ENCODE peak calls at places on chromosome 9, in ten cellular contexts. One of them, this sample, is unnamed.

GRCh38 chr9:98866435-98867108 is 59.1 kb downstream of the GALNT12 start:
- DNase-seq in cardiac septum: peak; percentile 73
- DNase-seq in AML-193: no peak
- DNase-seq in effector memory CD8-positive, alpha-beta T cell: no peak
- DNase-seq in NCI-H1105: no peak
- DNase-seq in substantia nigra: no peak
- DNase-seq in activated CD8-positive, alpha-beta memory T cell treated with anti-CD3 and anti-CD28 coated beads for 1 hour: no peak
- DNase-seq in activated T-helper 1 cell treated with Interleukin-2 at 50 U/mL for 16 hours: no peak
- DNase-seq in NCI-H748 treated with DMSO at 0.1 percent for 48 hours: no peak
- DNase-seq in RPMI8226: no peak
- DNase-seq in this sample: no peak

GRCh38 chr9:122162415-122162814 is 2.7 kb downstream of the MORN5 start:
- DNase-seq in cardiac septum: no peak
- DNase-seq in AML-193: no peak
- DNase-seq in effector memory CD8-positive, alpha-beta T cell: no peak
- DNase-seq in NCI-H1105: no peak
- DNase-seq in substantia nigra: no peak
- DNase-seq in activated CD8-positive, alpha-beta memory T cell treated with anti-CD3 and anti-CD28 coated beads for 1 hour: no peak
- DNase-seq in activated T-helper 1 cell treated with Interleukin-2 at 50 U/mL for 16 hours: no peak
- DNase-seq in NCI-H748 treated with DMSO at 0.1 percent for 48 hours: no peak
- DNase-seq in RPMI8226: no peak
- DNase-seq in this sample: no peak

GRCh38 chr9:109181284-109181683 is 14.2 kb upstream of the FRRS1L start:
- DNase-seq in cardiac septum: no peak
- DNase-seq in AML-193: no peak
- DNase-seq in effector memory CD8-positive, alpha-beta T cell: no peak
- DNase-seq in NCI-H1105: no peak
- DNase-seq in substantia nigra: no peak
- DNase-seq in activated CD8-positive, alpha-beta memory T cell treated with anti-CD3 and anti-CD28 coated beads for 1 hour: no peak
- DNase-seq in activated T-helper 1 cell treated with Interleukin-2 at 50 U/mL for 16 hours: no peak
- DNase-seq in NCI-H748 treated with DMSO at 0.1 percent for 48 hours: no peak
- DNase-seq in RPMI8226: no peak
- DNase-seq in this sample: no peak

GRCh38 chr9:134370213-134370492 is 43.9 kb downstream of the RXRA start:
- DNase-seq in cardiac septum: no peak
- DNase-seq in AML-193: no peak
- DNase-seq in effector memory CD8-positive, alpha-beta T cell: no peak
- DNase-seq in NCI-H1105: no peak
- DNase-seq in substantia nigra: no peak
- DNase-seq in activated CD8-positive, alpha-beta memory T cell treated with anti-CD3 and anti-CD28 coated beads for 1 hour: no peak
- DNase-seq in activated T-helper 1 cell treated with Interleukin-2 at 50 U/mL for 16 hours: no peak
- DNase-seq in NCI-H748 treated with DMSO at 0.1 percent for 48 hours: no peak
- DNase-seq in RPMI8226: no peak
- DNase-seq in this sample: no peak

GRCh38 chr9:134505032-134505431 is 136.6 kb upstream of the COL5A1 start:
- DNase-seq in cardiac septum: no peak
- DNase-seq in AML-193: no peak
- DNase-seq in effector memory CD8-positive, alpha-beta T cell: no peak
- DNase-seq in NCI-H1105: no peak
- DNase-seq in substantia nigra: no peak
- DNase-seq in activated CD8-positive, alpha-beta memory T cell treated with anti-CD3 and anti-CD28 coated beads for 1 hour: no peak
- DNase-seq in activated T-helper 1 cell treated with Interleukin-2 at 50 U/mL for 16 hours: no peak
- DNase-seq in NCI-H748 treated with DMSO at 0.1 percent for 48 hours: no peak
- DNase-seq in RPMI8226: no peak
- DNase-seq in this sample: no peak

GRCh38 chr9:105355810-105356209 is 92.0 kb upstream of the FSD1L start:
- DNase-seq in cardiac septum: no peak
- DNase-seq in AML-193: no peak
- DNase-seq in effector memory CD8-positive, alpha-beta T cell: no peak
- DNase-seq in NCI-H1105: no peak
- DNase-seq in substantia nigra: no peak
- DNase-seq in activated CD8-positive, alpha-beta memory T cell treated with anti-CD3 and anti-CD28 coated beads for 1 hour: no peak
- DNase-seq in activated T-helper 1 cell treated with Interleukin-2 at 50 U/mL for 16 hours: no peak
- DNase-seq in NCI-H748 treated with DMSO at 0.1 percent for 48 hours: no peak
- DNase-seq in RPMI8226: no peak
- DNase-seq in this sample: no peak

GRCh38 chr9:121242219-121242954 is 25.6 kb upstream of the GSN start:
- DNase-seq in cardiac septum: no peak
- DNase-seq in AML-193: no peak
- DNase-seq in effector memory CD8-positive, alpha-beta T cell: no peak
- DNase-seq in NCI-H1105: no peak
- DNase-seq in substantia nigra: no peak
- DNase-seq in activated CD8-positive, alpha-beta memory T cell treated with anti-CD3 and anti-CD28 coated beads for 1 hour: no peak
- DNase-seq in activated T-helper 1 cell treated with Interleukin-2 at 50 U/mL for 16 hours: no peak
- DNase-seq in NCI-H748 treated with DMSO at 0.1 percent for 48 hours: no peak
- DNase-seq in RPMI8226: no peak
- DNase-seq in this sample: no peak

GRCh38 chr9:107650321-107650720 is 160.8 kb upstream of the KLF4 start:
- DNase-seq in cardiac septum: no peak
- DNase-seq in AML-193: no peak
- DNase-seq in effector memory CD8-positive, alpha-beta T cell: no peak
- DNase-seq in NCI-H1105: no peak
- DNase-seq in substantia nigra: no peak
- DNase-seq in activated CD8-positive, alpha-beta memory T cell treated with anti-CD3 and anti-CD28 coated beads for 1 hour: no peak
- DNase-seq in activated T-helper 1 cell treated with Interleukin-2 at 50 U/mL for 16 hours: no peak
- DNase-seq in NCI-H748 treated with DMSO at 0.1 percent for 48 hours: no peak
- DNase-seq in RPMI8226: no peak
- DNase-seq in this sample: no peak

GRCh38 chr9:99385814-99386279 is 163.8 kb downstream of the SEC61B start:
- DNase-seq in cardiac septum: no peak
- DNase-seq in AML-193: no peak
- DNase-seq in effector memory CD8-positive, alpha-beta T cell: no peak
- DNase-seq in NCI-H1105: no peak
- DNase-seq in substantia nigra: no peak
- DNase-seq in activated CD8-positive, alpha-beta memory T cell treated with anti-CD3 and anti-CD28 coated beads for 1 hour: no peak
- DNase-seq in activated T-helper 1 cell treated with Interleukin-2 at 50 U/mL for 16 hours: no peak
- DNase-seq in NCI-H748 treated with DMSO at 0.1 percent for 48 hours: no peak
- DNase-seq in RPMI8226: no peak
- DNase-seq in this sample: no peak

GRCh38 chr9:83572524-83572923 is 34.3 kb upstream of the FRMD3 start:
- DNase-seq in cardiac septum: no peak
- DNase-seq in AML-193: no peak
- DNase-seq in effector memory CD8-positive, alpha-beta T cell: no peak
- DNase-seq in NCI-H1105: no peak
- DNase-seq in substantia nigra: no peak
- DNase-seq in activated CD8-positive, alpha-beta memory T cell treated with anti-CD3 and anti-CD28 coated beads for 1 hour: no peak
- DNase-seq in activated T-helper 1 cell treated with Interleukin-2 at 50 U/mL for 16 hours: no peak
- DNase-seq in NCI-H748 treated with DMSO at 0.1 percent for 48 hours: no peak
- DNase-seq in RPMI8226: no peak
- DNase-seq in this sample: no peak

GRCh38 chr9:124814178-124814535 is 37.2 kb downstream of the OLFML2A start:
- DNase-seq in cardiac septum: no peak
- DNase-seq in AML-193: no peak
- DNase-seq in effector memory CD8-positive, alpha-beta T cell: no peak
- DNase-seq in NCI-H1105: no peak
- DNase-seq in substantia nigra: no peak
- DNase-seq in activated CD8-positive, alpha-beta memory T cell treated with anti-CD3 and anti-CD28 coated beads for 1 hour: no peak
- DNase-seq in activated T-helper 1 cell treated with Interleukin-2 at 50 U/mL for 16 hours: no peak
- DNase-seq in NCI-H748 treated with DMSO at 0.1 percent for 48 hours: no peak
- DNase-seq in RPMI8226: no peak
- DNase-seq in this sample: no peak

GRCh38 chr9:101369286-101369685 is 15.5 kb downstream of the BAAT start:
- DNase-seq in cardiac septum: no peak
- DNase-seq in AML-193: no peak
- DNase-seq in effector memory CD8-positive, alpha-beta T cell: no peak
- DNase-seq in NCI-H1105: no peak
- DNase-seq in substantia nigra: no peak
- DNase-seq in activated CD8-positive, alpha-beta memory T cell treated with anti-CD3 and anti-CD28 coated beads for 1 hour: no peak
- DNase-seq in activated T-helper 1 cell treated with Interleukin-2 at 50 U/mL for 16 hours: no peak
- DNase-seq in NCI-H748 treated with DMSO at 0.1 percent for 48 hours: no peak
- DNase-seq in RPMI8226: no peak
- DNase-seq in this sample: no peak

GRCh38 chr9:34211395-34211794 is 32.6 kb downstream of the UBAP1 start:
- DNase-seq in cardiac septum: no peak
- DNase-seq in AML-193: no peak
- DNase-seq in effector memory CD8-positive, alpha-beta T cell: no peak
- DNase-seq in NCI-H1105: no peak
- DNase-seq in substantia nigra: no peak
- DNase-seq in activated CD8-positive, alpha-beta memory T cell treated with anti-CD3 and anti-CD28 coated beads for 1 hour: no peak
- DNase-seq in activated T-helper 1 cell treated with Interleukin-2 at 50 U/mL for 16 hours: no peak
- DNase-seq in NCI-H748 treated with DMSO at 0.1 percent for 48 hours: no peak
- DNase-seq in RPMI8226: no peak
- DNase-seq in this sample: no peak

GRCh38 chr9:6897831-6898230 is 140.1 kb downstream of the KDM4C start:
- DNase-seq in cardiac septum: no peak
- DNase-seq in AML-193: no peak
- DNase-seq in effector memory CD8-positive, alpha-beta T cell: no peak
- DNase-seq in NCI-H1105: no peak
- DNase-seq in substantia nigra: no peak
- DNase-seq in activated CD8-positive, alpha-beta memory T cell treated with anti-CD3 and anti-CD28 coated beads for 1 hour: no peak
- DNase-seq in activated T-helper 1 cell treated with Interleukin-2 at 50 U/mL for 16 hours: no peak
- DNase-seq in NCI-H748 treated with DMSO at 0.1 percent for 48 hours: no peak
- DNase-seq in RPMI8226: no peak
- DNase-seq in this sample: no peak

GRCh38 chr9:134225186-134225585 is 60.8 kb upstream of the RNU6ATAC start:
- DNase-seq in cardiac septum: no peak
- DNase-seq in AML-193: no peak
- DNase-seq in effector memory CD8-positive, alpha-beta T cell: no peak
- DNase-seq in NCI-H1105: no peak
- DNase-seq in substantia nigra: no peak
- DNase-seq in activated CD8-positive, alpha-beta memory T cell treated with anti-CD3 and anti-CD28 coated beads for 1 hour: no peak
- DNase-seq in activated T-helper 1 cell treated with Interleukin-2 at 50 U/mL for 16 hours: no peak
- DNase-seq in NCI-H748 treated with DMSO at 0.1 percent for 48 hours: no peak
- DNase-seq in RPMI8226: peak; percentile 83
- DNase-seq in this sample: no peak

GRCh38 chr9:137757139-137757538 is 120.4 kb upstream of the CACNA1B start:
- DNase-seq in cardiac septum: no peak
- DNase-seq in AML-193: no peak
- DNase-seq in effector memory CD8-positive, alpha-beta T cell: no peak
- DNase-seq in NCI-H1105: no peak
- DNase-seq in substantia nigra: no peak
- DNase-seq in activated CD8-positive, alpha-beta memory T cell treated with anti-CD3 and anti-CD28 coated beads for 1 hour: no peak
- DNase-seq in activated T-helper 1 cell treated with Interleukin-2 at 50 U/mL for 16 hours: no peak
- DNase-seq in NCI-H748 treated with DMSO at 0.1 percent for 48 hours: no peak
- DNase-seq in RPMI8226: no peak
- DNase-seq in this sample: no peak

GRCh38 chr9:135804588-135805421 is 102.5 kb downstream of the CAMSAP1 start:
- DNase-seq in cardiac septum: no peak
- DNase-seq in AML-193: no peak
- DNase-seq in effector memory CD8-positive, alpha-beta T cell: no peak
- DNase-seq in NCI-H1105: no peak
- DNase-seq in substantia nigra: no peak
- DNase-seq in activated CD8-positive, alpha-beta memory T cell treated with anti-CD3 and anti-CD28 coated beads for 1 hour: no peak
- DNase-seq in activated T-helper 1 cell treated with Interleukin-2 at 50 U/mL for 16 hours: no peak
- DNase-seq in NCI-H748 treated with DMSO at 0.1 percent for 48 hours: no peak
- DNase-seq in RPMI8226: no peak
- DNase-seq in this sample: no peak

GRCh38 chr9:133992780-133993634 is 883 bp upstream of the VAV2 start:
- DNase-seq in cardiac septum: no peak
- DNase-seq in AML-193: peak; percentile 46
- DNase-seq in effector memory CD8-positive, alpha-beta T cell: peak; percentile 58
- DNase-seq in NCI-H1105: peak; percentile 75
- DNase-seq in substantia nigra: peak; percentile 62
- DNase-seq in activated CD8-positive, alpha-beta memory T cell treated with anti-CD3 and anti-CD28 coated beads for 1 hour: peak; percentile 71
- DNase-seq in activated T-helper 1 cell treated with Interleukin-2 at 50 U/mL for 16 hours: peak; percentile 61
- DNase-seq in NCI-H748 treated with DMSO at 0.1 percent for 48 hours: peak; percentile 84
- DNase-seq in RPMI8226: peak; percentile 88
- DNase-seq in this sample: peak; percentile 80

GRCh38 chr9:112380102-112380581 is at the start of gene HSDL2:
- DNase-seq in cardiac septum: peak; percentile 84
- DNase-seq in AML-193: peak; percentile 25
- DNase-seq in effector memory CD8-positive, alpha-beta T cell: no peak
- DNase-seq in NCI-H1105: no peak
- DNase-seq in substantia nigra: no peak
- DNase-seq in activated CD8-positive, alpha-beta memory T cell treated with anti-CD3 and anti-CD28 coated beads for 1 hour: no peak
- DNase-seq in activated T-helper 1 cell treated with Interleukin-2 at 50 U/mL for 16 hours: no peak
- DNase-seq in NCI-H748 treated with DMSO at 0.1 percent for 48 hours: no peak
- DNase-seq in RPMI8226: peak; percentile 22
- DNase-seq in this sample: no peak

This sample was measured in NCI-H2081.